ENCODE peak calls at places on chromosomes 16 and 17, in four cellular contexts. O is adrenal gland, K is IMR-90, C is transverse colon. G is an unnamed sample. For H3K4me1, the result is how much of the 10 kb centered on the place peaks cover.

GRCh38 chr16:84950906-84951305 is 60.4 kb downstream of the ZDHHC7 start:
- DNase-seq in C (no peak), O (no peak), K (no peak), G (no peak)

GRCh38 chr17:82257473-82257872 is 16.0 kb downstream of the CSNK1D start:
- DNase-seq in O (no peak), C (no peak), K (no peak), G (peak)

GRCh38 chr17:79986441-79987186 is 49.1 kb downstream of the TBC1D16 start:
- DNase-seq in K (peak), C (no peak), O (peak), G (peak)

GRCh38 chr17:290626-291025 is 62.0 kb downstream of the RPH3AL start:
- DNase-seq in O (peak), C (no peak), K (no peak), G (peak)

GRCh38 chr17:69516911-69517310 is 102.4 kb downstream of the MAP2K6 start:
- DNase-seq in O (no peak), C (no peak), K (no peak), G (no peak)

GRCh38 chr16:87618216-87618615 is 15.9 kb downstream of the JPH3 start:
- DNase-seq in K (no peak), O (no peak), C (no peak), G (no peak)

GRCh38 chr17:5373112-5373511 is 46.4 kb downstream of the NUP88 start:
- DNase-seq in K (no peak), C (no peak), O (no peak), G (no peak)

GRCh38 chr16:83928341-83929055 is 24.5 kb upstream of the OSGIN1 start:
- DNase-seq in O (no peak), C (no peak), K (peak), G (no peak)

GRCh38 chr17:57672205-57672632 is 72.9 kb downstream of the CCDC182 start:
- DNase-seq in K (peak), O (no peak), C (no peak), G (peak)

GRCh38 chr16:29710227-29711219 is 31.5 kb downstream of the QPRT start:
- DNase-seq in K (peak), C (no peak), O (no peak), G (peak)

GRCh38 chr16:50680907-50681885 is at the start of gene SNX20:
- DNase-seq in C (peak), K (no peak), O (peak), G (peak)

GRCh38 chr17:992933-993332 is 4.0 kb upstream of the TIMM22 start:
- DNase-seq in C (no peak), K (peak), O (no peak), G (no peak)

GRCh38 chr16:20944861-20945390 is 44.4 kb downstream of the LYRM1 start:
- DNase-seq in C (no peak), O (no peak), K (peak), G (no peak)

GRCh38 chr16:1723450-1724147 is 17.6 kb downstream of the MAPK8IP3 start:
- DNase-seq in K (peak), O (peak), C (peak), G (no peak)

GRCh38 chr16:27374794-27375499 is 27.0 kb upstream of the IL21R start:
- DNase-seq in O (peak), K (peak), C (peak), G (peak)

GRCh38 chr17:62648247-62648953 is 20.9 kb downstream of the MRC2 start:
- DNase-seq in C (no peak), K (peak), O (no peak), G (no peak)

GRCh38 chr17:56289321-56289720 is 136.0 kb downstream of the ANKFN1 start:
- DNase-seq in O (no peak), K (no peak), C (no peak), G (no peak)

GRCh38 chr17:64073771-64074703 is 53.6 kb upstream of the ICAM2 start:
- DNase-seq in O (no peak), K (no peak), C (no peak), G (no peak)

GRCh38 chr17:4506180-4506814 is 7.6 kb downstream of the SPNS2 start:
- DNase-seq in C (no peak), O (no peak), K (no peak), G (no peak)

GRCh38 chr16:58471209-58471975 is 28.6 kb upstream of the NDRG4 start:
- DNase-seq in C (no peak), O (no peak), K (no peak), G (peak)

GRCh38 chr17:37824534-37825485 is 80.0 kb upstream of the HNF1B start:
- DNase-seq in K (peak), C (no peak), O (peak), G (no peak)

GRCh38 chr17:21253646-21254441 is 634 bp upstream of the NATD1 start:
- DNase-seq in K (no peak), C (no peak), O (no peak), G (peak)

GRCh38 chr17:45156242-45156641 is 5.4 kb upstream of the HEXIM2 start:
- DNase-seq in C (no peak), O (no peak), K (no peak), G (no peak)

GRCh38 chr16:57906385-57907316 is 64.3 kb downstream of the CNGB1 start:
- DNase-seq in O (no peak), K (no peak), C (no peak), G (no peak)

GRCh38 chr17:40452074-40452787 is 9.0 kb downstream of the IGFBP4 start:
- DNase-seq in O (no peak), C (no peak), K (peak), G (no peak)

GRCh38 chr16:1913327-1914083 is 4.7 kb downstream of the HS3ST6 start:
- DNase-seq in C (peak), K (no peak), O (no peak), G (no peak)

GRCh38 chr16:11398136-11398535 is 52.9 kb downstream of the RMI2 start:
- DNase-seq in C (no peak), O (no peak), K (no peak), G (peak)

GRCh38 chr17:13199425-13199824 is 181.6 kb upstream of the ELAC2 start:
- DNase-seq in K (no peak), C (no peak), O (no peak), G (no peak)

GRCh38 chr17:13197586-13197985 is 179.8 kb upstream of the ELAC2 start:
- DNase-seq in C (no peak), O (no peak), K (no peak), G (no peak)

GRCh38 chr17:13194887-13195286 is 177.1 kb upstream of the ELAC2 start:
- DNase-seq in K (no peak), O (no peak), C (no peak), G (no peak)
- TF ChIP-seq POLR2A in K (no peak), O (no peak), C (no peak), G (no peak)

GRCh38 chr17:65553646-65554567 is 7.5 kb downstream of the AXIN2 start:
- DNase-seq in K (peak), C (no peak), O (peak), G (no peak)

GRCh38 chr17:65553009-65553645 is 8.3 kb downstream of the AXIN2 start:
- DNase-seq in K (peak), O (no peak), C (no peak), G (peak)

GRCh38 chr17:65556014-65556909 is 5.2 kb downstream of the AXIN2 start:
- DNase-seq in C (peak), O (peak), K (peak), G (peak)

GRCh38 chr17:65556910-65557348 is 4.5 kb downstream of the AXIN2 start:
- DNase-seq in O (no peak), C (no peak), K (no peak), G (no peak)

DNA sequence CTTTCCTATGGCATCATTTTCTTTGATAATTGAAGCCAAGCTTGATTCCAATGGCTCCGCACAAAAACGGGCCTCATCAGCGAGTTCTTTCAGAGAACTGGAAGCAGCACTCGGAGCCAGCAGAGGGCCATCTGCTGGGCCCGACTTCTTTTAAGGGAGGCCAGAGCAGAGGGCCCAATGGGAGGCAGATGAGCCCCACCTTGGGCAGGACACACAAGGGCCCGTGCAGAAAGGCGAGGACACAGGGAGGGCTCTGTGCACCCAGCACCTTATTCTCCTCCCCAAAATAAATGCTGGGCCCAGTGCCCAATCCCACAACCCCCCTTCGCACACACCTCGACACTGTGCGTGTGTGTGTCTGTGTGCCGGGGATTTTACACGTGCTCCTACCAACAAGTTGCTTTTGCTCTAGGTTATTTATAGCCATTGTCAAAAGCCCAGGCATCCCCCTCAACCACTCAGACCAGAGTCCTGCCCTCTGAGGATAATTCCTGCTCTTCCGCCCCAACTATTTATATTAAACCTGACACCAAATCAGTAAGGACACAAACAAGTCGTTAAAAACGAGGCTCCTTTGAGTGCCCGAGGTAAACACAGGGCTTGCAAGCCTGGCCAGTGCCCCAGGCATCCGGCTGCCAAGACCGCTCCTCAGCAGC is 6.8 kb downstream of the AXIN2 start:
- DNase-seq in K (peak), O (no peak), C (peak), G (no peak)
- H3K4me1 ChIP-seq in K (under half), O (under half), C (under half), G (under half)

GRCh38 chr16:31094424-31095120 is at the start of gene VKORC1:
- DNase-seq in K (peak), O (peak), C (peak), G (peak)

GRCh38 chr16:31094088-31094423 is 541 bp downstream of the VKORC1 start:
- DNase-seq in O (no peak), K (no peak), C (no peak), G (no peak)

GRCh38 chr16:31090540-31090939 is 1.8 kb upstream of the PRSS53 start:
- DNase-seq in K (peak), O (no peak), C (no peak), G (peak)

GRCh38 chr16:31092330-31092729 is 2.3 kb downstream of the VKORC1 start:
- DNase-seq in O (no peak), K (peak), C (no peak), G (peak)

GRCh38 chr16:31093132-31093703 is 1.4 kb downstream of the VKORC1 start:
- DNase-seq in O (no peak), K (peak), C (peak), G (peak)
- TF ChIP-seq POLR2A in O (no peak), K (no peak), C (no peak), G (no peak)

GRCh38 chr16:75262104-75262799 is 10.8 kb upstream of the BCAR1 start:
- DNase-seq in K (no peak), O (peak), C (peak), G (no peak)

GRCh38 chr16:75263963-75264445 is 12.6 kb upstream of the BCAR1 start:
- DNase-seq in C (peak), O (peak), K (no peak), G (no peak)

GRCh38 chr16:75264531-75264998 is 13.1 kb upstream of the BCAR1 start:
- DNase-seq in O (no peak), C (no peak), K (peak), G (no peak)

GRCh38 chr16:75262800-75263127 is 11.3 kb upstream of the BCAR1 start:
- DNase-seq in O (no peak), C (no peak), K (no peak), G (no peak)

DNA sequence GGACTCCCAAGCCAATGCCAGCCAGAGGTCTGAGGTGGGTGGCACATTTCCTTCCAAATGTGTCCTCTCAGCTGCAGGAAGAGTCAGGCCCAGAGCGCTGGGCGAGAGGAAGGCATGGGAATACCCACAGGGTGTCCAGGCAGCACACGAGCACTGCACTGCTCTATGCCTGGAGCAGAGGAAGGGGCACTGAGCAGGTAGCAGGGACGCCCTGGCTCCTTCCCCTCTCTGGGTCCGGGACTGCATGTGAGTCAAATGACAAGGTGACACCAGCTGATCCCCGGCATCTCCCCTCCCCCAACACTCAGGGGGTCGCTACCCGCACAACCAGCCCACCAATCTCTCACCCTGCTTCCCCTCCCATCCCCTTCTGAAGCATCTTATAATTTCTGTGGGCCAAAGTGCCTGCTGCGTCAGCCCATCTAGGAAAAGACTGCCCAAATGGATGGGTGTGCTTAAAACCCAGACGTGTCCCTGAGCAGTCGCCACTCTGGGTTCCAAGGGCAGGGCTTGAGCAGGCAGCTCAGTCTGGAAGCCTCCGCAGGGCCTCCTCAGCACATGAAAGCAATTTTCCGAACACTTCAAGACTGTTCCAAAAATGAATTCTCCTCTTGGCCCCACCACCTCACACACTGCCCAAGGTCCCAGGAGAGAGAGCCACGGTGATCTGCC is 12.0 kb upstream of the BCAR1 start:
- DNase-seq in O (no peak), C (no peak), K (no peak), G (no peak)
- H3K4me1 ChIP-seq in O (under half), C (half or more), K (half or more), G (half or more)

DNA sequence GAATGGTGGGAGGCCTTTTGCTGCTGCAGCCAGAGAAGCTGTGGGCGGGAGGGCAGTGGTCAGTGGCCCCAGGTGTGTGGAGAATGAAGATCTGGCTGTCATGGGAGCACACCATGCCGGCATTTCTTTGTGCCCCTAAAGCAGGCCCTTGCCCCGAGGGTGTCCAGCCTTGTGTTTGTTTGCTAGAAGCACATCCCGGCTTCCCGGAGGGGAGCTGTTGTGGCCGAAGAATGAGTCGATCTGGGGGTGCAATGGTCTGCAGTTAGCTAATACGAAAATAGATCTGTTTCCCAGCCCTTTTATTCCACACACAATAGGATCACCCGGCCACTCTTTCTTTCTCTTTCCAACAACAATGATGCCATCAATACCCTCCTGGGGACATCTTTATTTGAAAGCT is 228.8 kb downstream of the CBLN1 start:
- DNase-seq in C (no peak), O (no peak), K (no peak), G (no peak)
- TF ChIP-seq POLR2A in C (no peak), O (no peak), K (no peak), G (no peak)

G was measured in spleen.